ENCODE peak calls at places on chromosomes 13 and 19, in five cellular contexts. J, S, X, G and D are unnamed samples.

GRCh38 chr19:49939721-49940481 is 10.6 kb upstream of the NUP62 start:
- DNase-seq in S (no peak), G (no peak), X (no peak), J (no peak), D (no peak)

GRCh38 chr19:34316741-34317241 is 48.2 kb upstream of the GPI start:
- DNase-seq in S (peak; percentile 35), G (peak; percentile 41), J (peak; percentile 70), X (no peak), D (no peak)

GRCh38 chr19:51101171-51101865 is 6.9 kb downstream of the CTU1 start:
- DNase-seq in J (peak; percentile 17), X (no peak), S (no peak), G (no peak), D (no peak)

GRCh38 chr13:89520468-89520867 is 1827.0 kb upstream of the MIR17HG start:
- DNase-seq in S (no peak), G (no peak), X (no peak), J (no peak), D (no peak)

GRCh38 chr19:35154535-35155406 is at the start of gene FXYD5:
- DNase-seq in G (peak; percentile 86), X (peak; percentile 93), S (peak; percentile 88), J (peak; percentile 84), D (peak; percentile 74)

GRCh38 chr13:48859168-48860105 is 116.3 kb upstream of the FNDC3A start:
- DNase-seq in J (no peak), S (no peak), G (no peak), X (no peak), D (no peak)

GRCh38 chr19:48489608-48490216 is 20.5 kb downstream of the CYTH2 start:
- DNase-seq in G (peak; percentile 58), J (peak; percentile 35), X (no peak), S (peak; percentile 85), D (peak; percentile 76)

GRCh38 chr19:54204767-54205468 is 4.3 kb downstream of the RPS9 start:
- DNase-seq in S (no peak), J (no peak), X (no peak), G (no peak), D (no peak)

GRCh38 chr19:46297700-46298476 is 1.0 kb downstream of the HIF3A start:
- DNase-seq in J (peak; percentile 83), X (no peak), G (no peak), S (peak; percentile 21), D (peak; percentile 75)

GRCh38 chr19:17806945-17807344 is 12.0 kb downstream of the B3GNT3 start:
- DNase-seq in G (peak; percentile 41), J (peak; percentile 18), X (no peak), S (no peak), D (no peak)

GRCh38 chr19:34173145-34173956 is 1.0 kb downstream of the LSM14A start:
- DNase-seq in J (peak; percentile 62), S (peak; percentile 43), G (peak; percentile 27), X (no peak), D (peak; percentile 54)

GRCh38 chr19:734716-735115 is 16.2 kb upstream of the MISP start:
- DNase-seq in J (no peak), X (no peak), S (no peak), G (no peak), D (no peak)

GRCh38 chr19:27776020-27776419 is 1436.9 kb downstream of the UQCRFS1 start:
- DNase-seq in J (peak; percentile 73), X (no peak), G (peak; percentile 54), S (peak; percentile 24), D (no peak)